ENCODE peak calls at places on chromosomes 12 and 14, in eight cellular contexts. Q, X, A, J, Z, S, K and U are unnamed samples.

GRCh38 chr12:123801573-123802178 is 39.6 kb downstream of the DNAH10 start:
- DNase-seq in X (no peak), J (no peak), Q (peak; percentile 53), Z (no peak), A (peak; percentile 55), S (no peak), K (peak; percentile 47), U (no peak)

GRCh38 chr12:94145231-94145979 is 3.0 kb upstream of the PLXNC1 start:
- DNase-seq in Q (peak; percentile 55), A (peak; percentile 21), K (peak; percentile 57), J (no peak), S (no peak), Z (no peak), X (no peak), U (no peak)

GRCh38 chr12:100995201-100995600 is 200.6 kb downstream of the ANO4 start:
- DNase-seq in Z (no peak), J (no peak), Q (peak; percentile 50), K (no peak), X (no peak), A (peak; percentile 65), S (no peak), U (no peak)

GRCh38 chr12:101749657-101750056 is 10.4 kb upstream of the SYCP3 start:
- DNase-seq in Q (no peak), K (no peak), Z (no peak), S (no peak), X (no peak), A (no peak), J (no peak), U (no peak)

GRCh38 chr12:75550401-75550851 is 39.0 kb upstream of the KRR1 start:
- DNase-seq in J (no peak), X (no peak), K (no peak), Z (peak; percentile 42), Q (peak; percentile 29), A (no peak), S (no peak), U (no peak)

GRCh38 chr14:35286707-35287106 is 5.5 kb upstream of the PSMA6 start:
- DNase-seq in Q (no peak), K (peak; percentile 56), J (no peak), S (no peak), X (no peak), Z (no peak), A (no peak), U (no peak)

GRCh38 chr14:32697704-32698103 is 241.0 kb upstream of the NPAS3 start:
- DNase-seq in J (no peak), Q (peak; percentile 54), X (no peak), A (peak; percentile 46), Z (no peak), S (no peak), K (no peak), U (no peak)

GRCh38 chr14:24816011-24816928 is 182.3 kb upstream of the GZMB start:
- DNase-seq in A (peak; percentile 50), K (no peak), Q (peak; percentile 37), Z (no peak), S (peak; percentile 74), J (no peak), X (no peak), U (no peak)

GRCh38 chr12:100489326-100489725 is 15.7 kb downstream of the NR1H4 start:
- DNase-seq in Z (no peak), Q (no peak), J (no peak), S (no peak), X (no peak), A (no peak), K (no peak), U (no peak)